ENCODE peak calls at places on chromosomes 16 and 17, in five cellular contexts. C is H1, S is GM12878, Q is K562, I is HepG2. R is an unnamed sample.

GRCh38 chr17:50421308-50422031 is 4.5 kb upstream of the ACSF2 start:
- DNase-seq in C (no peak), S (no peak), Q (no peak), I (no peak), R (no peak)

GRCh38 chr17:7383742-7384488 is 3.0 kb downstream of the TNK1 start:
- DNase-seq in C (peak; percentile 92), S (no peak), Q (no peak), I (no peak), R (peak; percentile 91)

GRCh38 chr17:78995761-78996451 is 13.7 kb downstream of the CANT1 start:
- DNase-seq in C (no peak), S (no peak), Q (no peak), I (no peak), R (no peak)

GRCh38 chr16:23125277-23125676 is 24.0 kb downstream of the USP31 start:
- DNase-seq in C (no peak), S (no peak), Q (no peak), I (no peak), R (no peak)

GRCh38 chr16:78866556-78866955 is 734.0 kb downstream of the MAF start:
- DNase-seq in C (no peak), S (no peak), Q (no peak), I (no peak), R (no peak)

GRCh38 chr16:88512728-88513674 is 57.2 kb upstream of the ZC3H18 start:
- DNase-seq in C (no peak), S (no peak), Q (no peak), I (no peak), R (no peak)

GRCh38 chr17:82900741-82901140 is 60.9 kb upstream of the ZNF750 start:
- DNase-seq in C (no peak), S (no peak), Q (no peak), I (no peak), R (no peak)

GRCh38 chr17:5282639-5283217 is 644 bp downstream of the RABEP1 start:
- DNase-seq in C (no peak), S (no peak), Q (peak; percentile 72), I (no peak), R (peak; percentile 12)

GRCh38 chr16:7408700-7409340 is 76.2 kb downstream of the RBFOX1 start:
- DNase-seq in C (no peak), S (no peak), Q (no peak), I (no peak), R (no peak)

GRCh38 chr17:74524751-74525725 is 6.2 kb downstream of the CD300LB start:
- DNase-seq in C (no peak), S (no peak), Q (no peak), I (no peak), R (no peak)

GRCh38 chr16:55372792-55373488 is 48.9 kb downstream of the IRX6 start:
- DNase-seq in C (no peak), S (no peak), Q (no peak), I (no peak), R (no peak)

GRCh38 chr16:88971371-88972097 is 5.5 kb downstream of the CBFA2T3 start:
- DNase-seq in C (no peak), S (peak; percentile 81), Q (peak; percentile 51), I (no peak), R (no peak)

GRCh38 chr17:8079291-8080207 is 8.0 kb downstream of the ALOX12B start:
- DNase-seq in C (peak; percentile 95), S (no peak), Q (peak; percentile 75), I (peak; percentile 43), R (peak; percentile 94)

GRCh38 chr16:16828913-16829398 is 450.0 kb downstream of the NPIPA7 start:
- DNase-seq in C (peak; percentile 43), S (no peak), Q (peak; percentile 18), I (no peak), R (peak; percentile 37)

GRCh38 chr17:13740692-13741091 is 139.0 kb upstream of the HS3ST3A1 start:
- DNase-seq in C (no peak), S (no peak), Q (no peak), I (no peak), R (no peak)

GRCh38 chr16:59859606-59860402 is 1125.7 kb upstream of the GOT2 start:
- DNase-seq in C (no peak), S (no peak), Q (no peak), I (no peak), R (no peak)

GRCh38 chr17:50359998-50360461 is 13.0 kb downstream of the MRPL27 start:
- DNase-seq in C (no peak), S (no peak), Q (no peak), I (no peak), R (no peak)

GRCh38 chr17:82246365-82247174 is 17.7 kb downstream of the SLC16A3 start:
- DNase-seq in C (no peak), S (no peak), Q (peak; percentile 38), I (no peak), R (no peak)

GRCh38 chr17:2058521-2059124 is 3.7 kb downstream of the HIC1 start:
- DNase-seq in C (peak; percentile 94), S (no peak), Q (no peak), I (no peak), R (peak; percentile 82)

GRCh38 chr16:24544640-24545039 is 5.3 kb downstream of the RBBP6 start:
- DNase-seq in C (no peak), S (no peak), Q (no peak), I (no peak), R (no peak)

GRCh38 chr17:43563262-43564079 is 17.3 kb upstream of the ETV4 start:
- DNase-seq in C (no peak), S (no peak), Q (no peak), I (no peak), R (peak; percentile 54)

GRCh38 chr16:49473773-49474172 is 100.2 kb downstream of the C16orf78 start:
- DNase-seq in C (no peak), S (no peak), Q (no peak), I (no peak), R (no peak)

DNA sequence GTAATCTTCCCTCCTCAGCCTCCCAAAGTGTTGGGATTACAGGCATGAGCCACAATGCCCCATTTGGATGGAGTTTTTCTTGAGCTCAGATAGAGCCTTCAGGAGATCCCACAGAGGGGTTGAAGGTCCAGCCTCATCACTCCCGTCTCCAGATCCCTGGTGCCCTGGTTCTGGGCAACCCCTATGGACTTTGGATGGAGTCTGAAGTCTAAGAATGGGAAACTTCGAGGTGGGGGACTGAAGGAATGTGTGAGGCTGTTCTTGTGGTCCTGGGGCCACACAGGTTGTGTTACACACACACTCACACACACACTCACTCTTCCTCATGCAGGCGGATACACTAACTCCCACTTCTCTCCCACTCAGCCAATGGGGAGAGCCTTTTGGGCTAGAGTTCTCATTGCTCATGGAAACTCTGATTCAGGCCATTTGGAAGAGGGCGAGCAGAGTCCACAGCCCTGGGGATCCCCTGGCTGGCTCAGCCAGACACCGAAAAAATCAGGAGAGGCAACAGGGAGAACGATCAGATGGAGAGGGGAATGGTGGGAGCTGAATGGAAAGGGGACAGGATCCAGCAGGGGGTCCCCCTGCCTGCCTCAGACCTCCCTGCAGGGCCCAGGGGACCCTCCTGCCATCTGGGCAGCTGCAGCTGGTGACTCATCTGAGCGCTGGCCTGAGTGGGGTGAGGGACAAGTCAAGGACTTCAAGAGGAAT is 9.0 kb downstream of the IGFBP4 start:
- DNase-seq in C (no peak), S (no peak), Q (no peak), I (no peak), R (no peak)
- TF ChIP-seq CREB1 in C (no peak), S (no peak), Q (no peak), I (no peak), R (no peak)

DNA sequence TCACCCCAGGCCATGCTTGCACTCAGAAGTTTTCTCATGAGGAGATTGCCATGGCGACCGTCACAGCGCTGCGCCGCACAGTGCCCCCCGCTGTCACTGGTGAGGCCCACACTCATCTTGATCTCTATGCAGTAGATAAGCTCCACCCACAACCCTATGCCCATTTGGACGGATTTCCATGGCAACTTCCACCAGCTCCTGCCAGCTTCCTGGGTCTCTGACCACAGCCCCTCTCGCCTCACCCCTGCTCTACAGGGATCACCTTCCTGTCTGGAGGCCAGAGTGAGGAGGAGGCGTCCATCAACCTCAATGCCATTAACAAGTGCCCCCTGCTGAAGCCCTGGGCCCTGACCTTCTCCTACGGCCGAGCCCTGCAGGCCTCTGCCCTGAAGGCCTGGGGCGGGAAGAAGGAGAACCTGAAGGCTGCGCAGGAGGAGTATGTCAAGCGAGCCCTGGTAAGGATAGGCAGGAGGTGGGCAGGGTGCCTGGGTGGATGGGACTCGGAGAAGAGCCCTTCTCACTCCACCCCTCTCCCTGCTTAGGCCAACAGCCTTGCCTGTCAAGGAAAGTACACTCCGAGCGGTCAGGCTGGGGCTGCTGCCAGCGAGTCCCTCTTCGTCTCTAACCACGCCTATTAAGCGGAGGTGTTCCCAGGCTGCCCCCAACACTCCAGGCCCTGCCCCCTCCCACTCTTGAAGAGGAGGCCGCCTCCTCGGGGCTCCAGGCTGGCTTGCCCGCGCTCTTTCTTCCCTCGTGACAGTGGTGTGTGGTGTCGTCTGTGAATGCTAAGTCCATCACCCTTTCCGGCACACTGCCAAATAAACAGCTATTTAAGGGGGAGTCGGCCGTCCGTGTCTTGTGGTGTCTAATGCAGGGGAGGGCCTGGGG is 4.3 kb downstream of the ALDOA start:
- DNase-seq in C (no peak), S (no peak), Q (no peak), I (no peak), R (no peak)
- H3K27ac ChIP-seq in C (no peak overlapping the region), S (no peak overlapping the region), Q (peak overlapping the region; percentile 55), I (no peak overlapping the region), R (no peak overlapping the region)

GRCh38 chr17:31564883-31565297 is 173.4 kb downstream of the RAB11FIP4 start:
- DNase-seq in C (no peak), S (no peak), Q (no peak), I (no peak), R (peak; percentile 70)
- H3K4me1 ChIP-seq in C (peaks cover 20% of the 10 kb centered on the region), S (no peaks in the 10 kb centered on the region), Q (no peaks in the 10 kb centered on the region), I (peaks cover 52% of the 10 kb centered on the region), R (peaks cover 33% of the 10 kb centered on the region)

GRCh38 chr16:58518083-58518979 is 3.0 kb downstream of the SETD6 start:
- DNase-seq in C (no peak), S (peak; percentile 54), Q (no peak), I (no peak), R (no peak)

GRCh38 chr16:58515125-58515870 is at the start of gene SETD6:
- DNase-seq in C (peak; percentile 92), S (no peak), Q (peak; percentile 85), I (peak; percentile 83), R (peak; percentile 94)

GRCh38 chr16:58513874-58514273 is 1.4 kb upstream of the SETD6 start:
- DNase-seq in C (no peak), S (no peak), Q (no peak), I (peak; percentile 38), R (no peak)

GRCh38 chr16:58516768-58517107 is 1.4 kb downstream of the SETD6 start:
- DNase-seq in C (no peak), S (no peak), Q (no peak), I (no peak), R (no peak)

DNA sequence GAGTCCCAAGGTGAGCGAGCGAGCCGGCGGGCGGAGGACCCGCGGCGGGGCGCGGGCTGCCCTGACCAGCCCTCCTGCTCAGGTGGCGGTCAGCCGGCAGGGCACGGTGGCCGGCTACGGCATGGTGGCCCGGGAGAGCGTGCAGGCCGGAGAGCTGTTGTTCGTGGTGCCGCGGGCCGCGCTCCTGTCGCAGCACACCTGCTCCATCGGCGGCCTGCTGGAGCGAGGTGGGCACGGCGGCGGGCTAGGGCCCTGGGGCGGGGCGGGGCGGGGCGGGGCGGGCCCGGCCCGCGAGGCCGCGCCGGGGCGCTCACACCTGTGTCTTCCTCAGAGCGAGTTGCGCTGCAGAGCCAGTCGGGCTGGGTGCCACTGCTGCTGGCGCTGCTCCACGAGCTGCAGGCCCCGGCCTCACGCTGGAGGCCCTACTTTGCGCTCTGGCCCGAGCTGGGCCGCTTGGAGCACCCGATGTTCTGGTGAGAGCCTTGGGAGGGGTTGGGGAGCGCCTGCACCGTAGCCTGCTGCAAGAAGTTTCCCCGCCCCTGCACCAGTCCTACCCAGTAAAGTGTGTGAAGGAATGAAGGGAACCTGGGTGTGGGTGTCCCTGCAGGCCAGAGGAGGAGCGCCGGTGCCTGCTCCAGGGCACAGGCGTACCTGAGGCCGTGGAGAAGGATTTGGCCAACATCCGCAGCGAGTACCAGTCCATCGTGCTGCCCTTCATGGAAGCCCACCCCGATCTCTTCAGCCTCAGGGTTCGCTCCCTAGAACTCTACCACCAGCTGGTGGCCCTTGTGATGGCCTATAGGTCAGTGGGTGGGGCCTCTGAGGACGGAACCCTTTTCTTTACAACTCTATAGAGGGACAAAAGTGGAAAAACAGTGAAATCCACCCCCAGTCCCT is 802 bp downstream of the SETD6 start:
- DNase-seq in C (peak; percentile 71), S (no peak), Q (peak; percentile 68), I (peak; percentile 24), R (peak; percentile 70)
- TF ChIP-seq CREB1 in C (no peak), S (no peak), Q (no peak), I (no peak), R (no peak)